ENCODE peak calls at places on chromosomes 1 and 21, in eight cellular contexts. Q is fibroblast of lung; V is HCT116; Y is left ventricle myocardium inferior; H is CD8-positive, alpha-beta T cell; P is H9; C is OCI-LY7; F is brain microvascular endothelial cell. G is an unnamed sample.

GRCh38 chr21:34351786-34352241 is 12.0 kb upstream of the KCNE2 start:
- DNase-seq in H (no peak), Q (peak), V (peak), F (peak), P (no peak), C (peak), Y (peak), G (no peak)

GRCh38 chr21:16330340-16331319 is 600.8 kb downstream of the USP25 start:
- DNase-seq in P (no peak), F (peak), C (peak), Q (peak), V (peak), H (no peak), Y (no peak), G (peak)

GRCh38 chr21:27564684-27565280 is 597.9 kb upstream of the ADAMTS5 start:
- DNase-seq in V (no peak), Y (peak), H (no peak), P (peak), F (peak), C (peak), Q (peak), G (peak)

GRCh38 chr1:6123816-6124215 is 56.3 kb downstream of the CHD5 start:
- DNase-seq in Q (no peak), C (no peak), V (no peak), H (no peak), F (no peak), P (no peak), Y (no peak), G (no peak)

GRCh38 chr1:18452550-18452949 is 28.2 kb upstream of the KLHDC7A start:
- DNase-seq in V (peak), P (peak), Q (no peak), H (no peak), C (peak), F (peak), Y (no peak), G (peak)

GRCh38 chr1:217482356-217483102 is 148.4 kb downstream of the GPATCH2 start:
- DNase-seq in C (no peak), F (peak), H (no peak), Y (no peak), P (no peak), V (peak), Q (peak), G (peak)

GRCh38 chr1:223087231-223087990 is 55.6 kb downstream of the TLR5 start:
- DNase-seq in C (no peak), Q (peak), F (no peak), Y (no peak), P (no peak), V (no peak), H (no peak), G (no peak)

GRCh38 chr1:30919025-30919881 is 10.7 kb upstream of the SDC3 start:
- DNase-seq in Y (no peak), V (no peak), P (peak), F (peak), C (no peak), Q (peak), H (no peak), G (no peak)

GRCh38 chr1:56961426-56961825 is 4.4 kb downstream of the C8B start:
- DNase-seq in C (no peak), Y (no peak), H (no peak), V (no peak), Q (no peak), F (no peak), P (no peak), G (no peak)

GRCh38 chr1:88736633-88737248 is 52.7 kb downstream of the PKN2 start:
- DNase-seq in F (peak), Y (no peak), C (peak), V (peak), Q (peak), P (peak), H (no peak), G (peak)

GRCh38 chr1:203281851-203282661 is 23.3 kb upstream of the BTG2 start:
- DNase-seq in V (no peak), Y (no peak), P (no peak), C (no peak), Q (no peak), H (no peak), F (no peak), G (no peak)
- H3K27ac ChIP-seq in V (no peak), Y (peak), P (no peak), C (peak), Q (no peak), H (no peak), F (no peak), G (no peak)

GRCh38 chr1:950881-951280 is 8.2 kb downstream of the NOC2L start:
- DNase-seq in P (no peak), C (no peak), Q (no peak), V (no peak), H (no peak), F (no peak), Y (no peak), G (no peak)

GRCh38 chr1:952201-952600 is 6.9 kb downstream of the NOC2L start:
- DNase-seq in V (no peak), C (no peak), H (no peak), F (no peak), P (no peak), Q (no peak), Y (no peak), G (no peak)

GRCh38 chr1:950268-950667 is 8.8 kb downstream of the NOC2L start:
- DNase-seq in P (no peak), Y (no peak), F (no peak), Q (no peak), H (no peak), V (no peak), C (no peak), G (no peak)

GRCh38 chr1:952603-953002 is 6.5 kb downstream of the NOC2L start:
- DNase-seq in H (no peak), C (no peak), Q (no peak), F (no peak), V (no peak), Y (no peak), P (no peak), G (no peak)

DNA sequence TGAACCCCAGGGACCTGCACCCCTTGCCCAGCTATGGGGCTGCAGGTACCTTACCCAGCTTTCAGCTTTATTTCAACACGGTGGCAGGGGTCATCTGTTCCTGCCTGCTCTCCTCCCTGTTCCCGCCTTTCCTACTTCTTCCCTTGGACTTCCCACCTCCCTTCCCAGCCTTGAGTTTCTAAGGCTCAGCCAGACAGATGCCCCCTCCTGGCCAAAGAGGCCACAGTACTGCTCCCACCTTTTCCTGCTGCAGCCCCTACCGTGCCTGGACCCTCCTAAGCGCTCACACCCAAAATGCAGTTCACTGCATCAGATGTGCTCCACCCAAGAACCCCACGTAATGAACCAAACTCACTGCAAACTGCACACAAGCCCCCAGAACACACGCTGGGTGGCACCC is 7.7 kb downstream of the NOC2L start:
- DNase-seq in Q (no peak), P (peak), Y (no peak), F (no peak), V (no peak), C (no peak), H (no peak), G (no peak)
- TF ChIP-seq CTCF in Q (peak), P (peak), Y (peak), F (peak), V (peak), C (peak), H (no peak), G (no peak)

DNA sequence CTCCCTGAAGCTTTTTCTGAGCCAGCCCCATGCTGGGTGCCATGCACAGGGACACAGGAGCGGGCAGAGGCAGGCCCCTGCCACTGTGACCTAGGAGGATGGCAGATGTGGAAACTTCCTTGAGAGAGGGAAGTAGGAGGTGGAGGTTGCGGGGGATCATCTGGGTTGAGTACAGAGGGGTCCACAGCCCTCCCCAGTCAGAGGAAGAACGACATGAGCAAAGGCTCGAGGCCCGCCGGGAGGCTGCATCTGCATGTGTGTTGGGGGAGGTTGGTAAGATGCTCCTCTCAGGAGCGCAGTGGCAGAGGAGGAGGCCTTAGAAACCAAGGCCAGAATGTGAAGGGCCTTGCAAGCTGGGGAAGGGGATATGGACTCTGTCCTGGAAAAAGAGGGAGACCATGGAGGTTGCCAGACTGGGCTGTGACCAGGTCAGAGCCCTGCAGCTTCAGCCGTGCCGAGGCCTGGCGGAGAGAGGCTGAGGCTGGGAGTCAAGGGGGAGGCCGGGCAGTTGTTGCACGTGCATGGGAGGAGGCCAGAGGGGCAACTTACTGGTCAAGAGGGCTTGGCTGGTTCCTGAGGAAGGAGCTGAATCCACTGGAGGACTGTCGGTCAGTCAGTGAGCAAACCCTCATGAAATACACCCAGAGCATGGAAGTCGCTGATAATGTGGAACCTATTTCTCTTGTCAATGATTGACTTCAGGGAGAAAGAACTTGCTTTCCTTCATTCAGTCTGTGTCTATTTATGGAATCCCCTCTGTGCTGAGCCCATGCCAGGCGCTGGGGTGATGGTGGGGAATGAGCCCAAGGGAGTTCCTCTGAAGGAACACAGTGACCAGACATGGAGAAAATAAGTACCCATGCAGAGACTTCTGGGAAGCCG is 31.7 kb downstream of the A3GALT2 start:
- DNase-seq in P (no peak), H (no peak), V (no peak), Q (no peak), F (no peak), Y (no peak), C (no peak), G (no peak)
- H3K27ac ChIP-seq in P (no peak), H (no peak), V (no peak), Q (no peak), F (no peak), Y (peak), C (no peak), G (no peak)

GRCh38 chr1:113106910-113107309 is 33.9 kb downstream of the LRIG2 start:
- DNase-seq in Q (no peak), C (no peak), P (no peak), H (no peak), V (no peak), F (no peak), Y (no peak), G (no peak)

GRCh38 chr1:113109908-113110554 is 37.0 kb downstream of the LRIG2 start:
- DNase-seq in C (no peak), P (no peak), F (peak), Y (no peak), Q (peak), H (no peak), V (no peak), G (peak)
- TF ChIP-seq CTCF in C (no peak), P (no peak), F (peak), Y (peak), Q (peak), H (no peak), V (peak), G (peak)

GRCh38 chr1:66768935-66769334 is 16.7 kb downstream of the DYNLT5 start:
- DNase-seq in F (no peak), P (no peak), H (no peak), C (peak), Y (no peak), V (no peak), Q (no peak), G (no peak)

GRCh38 chr1:66764994-66765578 is 12.8 kb downstream of the DYNLT5 start:
- DNase-seq in H (peak), P (no peak), C (peak), V (peak), F (peak), Y (no peak), Q (peak), G (peak)

GRCh38 chr1:66769512-66770229 is 17.4 kb downstream of the DYNLT5 start:
- DNase-seq in Y (no peak), Q (no peak), C (peak), P (no peak), H (no peak), F (no peak), V (no peak), G (no peak)

GRCh38 chr1:66770240-66770639 is 18.0 kb downstream of the DYNLT5 start:
- DNase-seq in C (no peak), P (no peak), H (no peak), Y (no peak), F (no peak), V (no peak), Q (no peak), G (no peak)

GRCh38 chr1:66767590-66767989 is 15.3 kb downstream of the DYNLT5 start:
- DNase-seq in P (no peak), C (no peak), V (no peak), Y (no peak), F (no peak), H (no peak), Q (no peak), G (no peak)
- H3K27ac ChIP-seq in P (no peak), C (peak), V (no peak), Y (no peak), F (no peak), H (no peak), Q (no peak), G (no peak)

G was measured in RWPE1.